ENCODE peak calls at places on chromosomes 11 and 22, in eight cellular contexts. H is PC-9; U is foreskin fibroblast; X is Ammon's horn; C is lower lobe of right lung; V is DMS79 treated with DMSO at 0.1 percent for 48 hours; B is adrenal gland; Z is stimulated activated CD8-positive, alpha-beta memory T cell treated with anti-CD3 and anti-CD28 coated beads, Interleukin-4, amount 100 ng/mL, for 1 hour. F is an unnamed sample.

GRCh38 chr11:104995001-104995408 is 26.6 kb upstream of the CASP4 start:
- DNase-seq in V (no peak), X (no peak), U (no peak), C (no peak), Z (no peak), H (no peak), B (no peak), F (no peak)

GRCh38 chr11:78662811-78663210 is 88.1 kb upstream of the NARS2 start:
- DNase-seq in H (no peak), U (no peak), Z (no peak), B (peak), V (no peak), X (no peak), C (no peak), F (no peak)

GRCh38 chr11:15764329-15764728 is 592.0 kb downstream of the SOX6 start:
- DNase-seq in X (no peak), U (no peak), Z (no peak), C (no peak), H (no peak), B (no peak), V (no peak), F (no peak)

GRCh38 chr22:25928038-25928437 is 186.1 kb downstream of the MYO18B start:
- DNase-seq in Z (no peak), X (no peak), U (no peak), B (no peak), C (no peak), V (no peak), H (no peak), F (no peak)

GRCh38 chr11:65491614-65492386 is 7.0 kb upstream of the MALAT1 start:
- DNase-seq in X (peak), B (peak), H (peak), U (peak), C (peak), Z (no peak), V (peak), F (peak)

GRCh38 chr11:34640050-34640971 is 19.4 kb downstream of the EHF start:
- DNase-seq in B (no peak), U (peak), C (peak), Z (no peak), X (no peak), V (peak), H (peak), F (no peak)

GRCh38 chr11:77188912-77189491 is 61.0 kb downstream of the MYO7A start:
- DNase-seq in V (no peak), U (no peak), H (no peak), Z (no peak), B (no peak), C (peak), X (no peak), F (no peak)

GRCh38 chr22:42797021-42797420 is 60.1 kb downstream of the ARFGAP3 start:
- DNase-seq in X (no peak), U (no peak), Z (no peak), H (no peak), B (peak), C (no peak), V (no peak), F (peak)

GRCh38 chr22:17091851-17092250 is 7.1 kb downstream of the IL17RA start:
- DNase-seq in H (no peak), V (no peak), C (no peak), U (no peak), B (no peak), X (no peak), Z (no peak), F (no peak)

GRCh38 chr11:9719949-9720646 is 56.2 kb downstream of the SWAP70 start:
- DNase-seq in X (no peak), B (no peak), H (no peak), V (no peak), Z (no peak), C (no peak), U (no peak), F (peak)

F was measured in fibroblast of pulmonary artery.